ENCODE peak calls at places on chromosome 17, in five cellular contexts. J is dorsolateral prefrontal cortex, T is choroid plexus epithelial cell, U is Peyer's patch, D is tibial nerve. I is an unnamed sample.

GRCh38 chr17:8649157-8650118 is 18.9 kb upstream of the MYH10 start:
- DNase-seq in J (no peak), T (peak; percentile 84), U (no peak), D (no peak), I (peak; percentile 68)

GRCh38 chr17:36529121-36529520 is 5.5 kb downstream of the MYO19 start:
- DNase-seq in J (no peak), T (peak; percentile 23), U (no peak), D (no peak), I (no peak)

GRCh38 chr17:3935140-3935542 is 18.9 kb upstream of the P2RX1 start:
- DNase-seq in J (no peak), T (peak; percentile 86), U (peak; percentile 48), D (no peak), I (peak; percentile 59)

GRCh38 chr17:76237859-76238313 is 2.4 kb downstream of the RNF157 start:
- DNase-seq in J (no peak), T (no peak), U (no peak), D (no peak), I (no peak)

GRCh38 chr17:56694825-56695224 is 101.3 kb downstream of the NOG start:
- DNase-seq in J (no peak), T (no peak), U (no peak), D (no peak), I (no peak)

GRCh38 chr17:3485481-3486068 is 9.8 kb downstream of the ASPA start:
- DNase-seq in J (no peak), T (no peak), U (no peak), D (no peak), I (no peak)

GRCh38 chr17:64387145-64387473 is 3.6 kb downstream of the PECAM1 start:
- DNase-seq in J (no peak), T (no peak), U (no peak), D (no peak), I (no peak)

GRCh38 chr17:39915559-39915958 is 2.9 kb downstream of the GSDMB start:
- DNase-seq in J (no peak), T (no peak), U (no peak), D (no peak), I (no peak)

GRCh38 chr17:75516619-75517276 is 420 bp downstream of the TSEN54 start:
- DNase-seq in J (no peak), T (no peak), U (peak; percentile 37), D (no peak), I (no peak)

GRCh38 chr17:49859991-49860953 is 12.4 kb upstream of the TAC4 start:
- DNase-seq in J (no peak), T (no peak), U (no peak), D (no peak), I (no peak)

GRCh38 chr17:7043195-7043543 is 723 bp downstream of the SLC16A11 start:
- DNase-seq in J (no peak), T (no peak), U (no peak), D (no peak), I (no peak)
- H3K4me3 ChIP-seq in J (peak overlapping the region; percentile 40), T (peak overlapping the region; percentile 53), U (peak overlapping the region; percentile 54), D (peak overlapping the region; percentile 49), I (peak overlapping the region; percentile 27)

GRCh38 chr17:59845595-59846390 is 47.0 kb downstream of the TUBD1 start:
- DNase-seq in J (no peak), T (peak; percentile 90), U (no peak), D (no peak), I (peak; percentile 80)
- H3K4me3 ChIP-seq in J (no peak overlapping the region), T (no peak overlapping the region), U (no peak overlapping the region), D (no peak overlapping the region), I (no peak overlapping the region)

GRCh38 chr17:17180741-17181525 is 25.2 kb downstream of the PLD6 start:
- DNase-seq in J (no peak), T (no peak), U (no peak), D (no peak), I (no peak)

GRCh38 chr17:17180141-17180603 is 26.0 kb downstream of the PLD6 start:
- DNase-seq in J (peak; percentile 82), T (no peak), U (no peak), D (no peak), I (no peak)

GRCh38 chr17:17181666-17182600 is 24.2 kb downstream of the PLD6 start:
- DNase-seq in J (no peak), T (no peak), U (peak; percentile 59), D (no peak), I (no peak)

GRCh38 chr17:17183744-17184143 is 22.4 kb downstream of the PLD6 start:
- DNase-seq in J (no peak), T (no peak), U (no peak), D (no peak), I (no peak)

DNA sequence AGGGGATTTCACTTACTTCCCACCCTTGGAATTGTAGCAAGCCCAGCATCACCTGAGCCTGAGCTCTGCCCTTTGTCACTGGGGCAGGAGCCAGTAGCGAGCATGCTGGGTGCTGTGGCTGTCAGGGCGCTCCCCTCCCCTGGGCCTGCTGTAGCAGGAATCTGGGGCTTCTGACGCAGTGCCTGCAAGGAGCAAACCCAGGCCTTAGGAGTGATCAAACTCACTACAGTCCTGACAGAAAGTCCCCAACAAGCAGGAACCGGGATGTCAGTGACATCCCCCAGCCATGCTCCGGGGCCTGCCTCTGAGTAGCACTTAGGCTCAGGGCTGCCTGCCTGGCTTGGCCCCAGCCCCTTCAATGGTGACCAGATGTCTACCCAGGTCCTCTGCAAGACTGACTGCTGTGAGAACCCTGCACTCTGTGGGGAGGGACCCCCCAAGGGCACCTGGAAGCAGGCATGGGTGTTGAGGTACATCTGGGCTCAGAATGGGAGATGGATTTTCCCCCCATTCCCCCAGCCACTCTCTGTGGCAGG is 23.5 kb downstream of the PLD6 start:
- DNase-seq in J (no peak), T (no peak), U (peak; percentile 28), D (no peak), I (no peak)
- H3K4me3 ChIP-seq in J (no peak overlapping the region), T (no peak overlapping the region), U (no peak overlapping the region), D (no peak overlapping the region), I (no peak overlapping the region)

DNA sequence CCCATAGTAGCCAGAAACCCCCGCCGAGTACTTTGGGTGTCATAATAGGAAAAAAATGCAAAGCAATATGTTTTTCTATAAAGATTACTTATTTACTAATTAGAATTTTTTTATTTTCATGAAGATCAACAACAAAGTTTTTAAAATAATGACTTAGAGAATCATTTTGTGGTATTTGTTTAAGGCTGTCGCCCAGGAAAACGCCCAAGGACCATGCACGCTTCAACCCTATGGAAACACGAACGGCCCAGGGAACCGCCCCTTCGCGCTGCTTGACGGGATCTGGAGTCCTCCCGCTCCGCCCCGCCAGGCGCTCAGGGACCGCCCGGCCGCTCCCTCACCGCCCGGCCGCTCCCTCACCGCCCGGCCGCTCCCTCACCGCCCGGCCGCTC is 408 bp upstream of the KPNA2 start:
- DNase-seq in J (peak; percentile 94), T (no peak), U (peak; percentile 91), D (peak; percentile 83), I (no peak)
- H3K4me3 ChIP-seq in J (peak overlapping the region; percentile 99), T (peak overlapping the region; percentile 42), U (no peak overlapping the region), D (peak overlapping the region; percentile 35), I (peak overlapping the region; percentile 5)